ENCODE peak calls at places on chromosomes 3 and 15, in ten cellular contexts. B is kidney tubule cell; E is amniotic epithelial cell; S is SW480; A is ELR; H is activated naive CD4-positive, alpha-beta T cell treated with anti-CD3 and anti-CD28 coated beads, Interleukin-2, amount 10 ng/mL, durations not matched to agents 7 days and 5 days; K is NCI-H226; D is left cardiac atrium; L is stimulated activated CD8-positive, alpha-beta memory T cell treated with anti-CD3 and anti-CD28 coated beads, Interleukin-15, amount 100 ng/mL, for 1 hour; W is HTR-8/SVneo. Q is an unnamed sample.

GRCh38 chr3:29057326-29057725 is 223.5 kb upstream of the RBMS3 start:
- DNase-seq in B (peak; percentile 77), E (peak; percentile 93), S (no peak), A (peak; percentile 69), H (no peak), K (peak; percentile 89), D (no peak), L (no peak), W (no peak), Q (no peak)

GRCh38 chr15:74442063-74442462 is 8.3 kb upstream of the SEMA7A start:
- DNase-seq in B (no peak), E (no peak), S (no peak), A (no peak), H (no peak), K (no peak), D (no peak), L (no peak), W (no peak), Q (no peak)

GRCh38 chr15:98754283-98755022 is 106.1 kb downstream of the IGF1R start:
- DNase-seq in B (peak; percentile 64), E (peak; percentile 58), S (no peak), A (no peak), H (no peak), K (peak; percentile 39), D (no peak), L (no peak), W (no peak), Q (no peak)

GRCh38 chr15:76863123-76863522 is 42.0 kb downstream of the SCAPER start:
- DNase-seq in B (no peak), E (no peak), S (no peak), A (no peak), H (no peak), K (no peak), D (no peak), L (no peak), W (no peak), Q (no peak)

GRCh38 chr3:30162579-30162978 is 443.8 kb upstream of the TGFBR2 start:
- DNase-seq in B (peak; percentile 76), E (peak; percentile 92), S (no peak), A (peak; percentile 71), H (no peak), K (peak; percentile 7), D (no peak), L (no peak), W (peak; percentile 5), Q (no peak)

GRCh38 chr3:174376346-174376745 is 482.8 kb upstream of the NAALADL2 start:
- DNase-seq in B (no peak), E (peak; percentile 80), S (no peak), A (peak; percentile 29), H (no peak), K (peak; percentile 55), D (no peak), L (no peak), W (no peak), Q (no peak)

GRCh38 chr3:54008099-54008498 is 114.3 kb upstream of the CACNA2D3 start:
- DNase-seq in B (no peak), E (no peak), S (no peak), A (no peak), H (no peak), K (peak; percentile 26), D (no peak), L (no peak), W (no peak), Q (no peak)

GRCh38 chr15:67253517-67254237 is 784 bp downstream of the AAGAB start:
- DNase-seq in B (peak; percentile 48), E (peak; percentile 5), S (peak; percentile 17), A (peak; percentile 43), H (no peak), K (no peak), D (no peak), L (no peak), W (no peak), Q (no peak)

GRCh38 chr3:195466251-195466650 is 23.4 kb upstream of the ACAP2 start:
- DNase-seq in B (no peak), E (peak; percentile 91), S (no peak), A (no peak), H (no peak), K (peak; percentile 31), D (no peak), L (no peak), W (no peak), Q (no peak)

GRCh38 chr3:4524423-4524769 is 31.2 kb downstream of the ITPR1 start:
- DNase-seq in B (no peak), E (peak; percentile 31), S (no peak), A (peak; percentile 14), H (no peak), K (no peak), D (peak; percentile 31), L (no peak), W (no peak), Q (no peak)

GRCh38 chr3:59862686-59863085 is 812.9 kb upstream of the CFAP20DC start:
- DNase-seq in B (peak; percentile 39), E (peak; percentile 97), S (peak; percentile 6), A (peak; percentile 54), H (no peak), K (peak; percentile 97), D (no peak), L (no peak), W (peak; percentile 19), Q (no peak)

GRCh38 chr3:12143949-12144504 is 14.7 kb downstream of the TIMP4 start:
- DNase-seq in B (no peak), E (peak; percentile 95), S (no peak), A (peak; percentile 3), H (no peak), K (no peak), D (peak; percentile 76), L (no peak), W (peak; percentile 14), Q (no peak)

GRCh38 chr15:97547381-97547780 is 413.1 kb upstream of the ARRDC4 start:
- DNase-seq in B (no peak), E (no peak), S (no peak), A (no peak), H (no peak), K (no peak), D (no peak), L (no peak), W (no peak), Q (no peak)

GRCh38 chr3:37984596-37984995 is 6.0 kb upstream of the VILL start:
- DNase-seq in B (no peak), E (no peak), S (no peak), A (no peak), H (no peak), K (no peak), D (no peak), L (no peak), W (no peak), Q (no peak)

GRCh38 chr15:48244923-48245322 is 38.8 kb downstream of the SLC12A1 start:
- DNase-seq in B (peak; percentile 18), E (peak; percentile 83), S (no peak), A (peak; percentile 43), H (no peak), K (peak; percentile 29), D (no peak), L (no peak), W (peak; percentile 4), Q (no peak)

GRCh38 chr3:194032828-194033435 is 103.0 kb upstream of the HES1 start:
- DNase-seq in B (no peak), E (no peak), S (no peak), A (no peak), H (no peak), K (no peak), D (no peak), L (no peak), W (no peak), Q (no peak)

GRCh38 chr15:29638781-29639180 is 183.5 kb downstream of the TJP1 start:
- DNase-seq in B (peak; percentile 59), E (peak; percentile 6), S (peak; percentile 13), A (peak; percentile 44), H (no peak), K (no peak), D (no peak), L (no peak), W (no peak), Q (no peak)

GRCh38 chr3:78878011-78878410 is 889.8 kb downstream of the ROBO1 start:
- DNase-seq in B (no peak), E (peak; percentile 38), S (no peak), A (peak; percentile 77), H (no peak), K (no peak), D (no peak), L (no peak), W (no peak), Q (no peak)

GRCh38 chr3:11053926-11054503 is 61.5 kb downstream of the SLC6A1 start:
- DNase-seq in B (no peak), E (no peak), S (no peak), A (no peak), H (no peak), K (no peak), D (no peak), L (no peak), W (no peak), Q (no peak)

GRCh38 chr3:63228677-63229076 is 49.4 kb upstream of the SYNPR start:
- DNase-seq in B (peak; percentile 45), E (peak; percentile 40), S (peak; percentile 26), A (peak; percentile 59), H (no peak), K (no peak), D (no peak), L (no peak), W (peak; percentile 10), Q (no peak)

GRCh38 chr15:26841941-26842340 is 24.9 kb upstream of the GABRA5 start:
- DNase-seq in B (no peak), E (no peak), S (no peak), A (no peak), H (no peak), K (no peak), D (no peak), L (no peak), W (no peak), Q (no peak)

GRCh38 chr3:127035672-127036071 is 52.8 kb downstream of the PLXNA1 start:
- DNase-seq in B (peak; percentile 91), E (peak; percentile 76), S (no peak), A (peak; percentile 52), H (no peak), K (peak; percentile 92), D (peak; percentile 80), L (no peak), W (no peak), Q (no peak)

GRCh38 chr3:43641306-43642114 is 19.7 kb upstream of the ANO10 start:
- DNase-seq in B (no peak), E (no peak), S (no peak), A (no peak), H (no peak), K (no peak), D (no peak), L (no peak), W (no peak), Q (no peak)

GRCh38 chr3:186075489-186075888 is 33.4 kb downstream of the ETV5 start:
- DNase-seq in B (no peak), E (no peak), S (no peak), A (no peak), H (no peak), K (no peak), D (no peak), L (no peak), W (no peak), Q (no peak)

GRCh38 chr3:194086251-194087075 is 49.5 kb upstream of the HES1 start:
- DNase-seq in B (no peak), E (peak; percentile 22), S (no peak), A (no peak), H (no peak), K (no peak), D (no peak), L (no peak), W (no peak), Q (no peak)

GRCh38 chr3:82410366-82410765 is 648.9 kb upstream of the GBE1 start:
- DNase-seq in B (peak; percentile 7), E (no peak), S (peak; percentile 46), A (no peak), H (no peak), K (no peak), D (no peak), L (no peak), W (no peak), Q (no peak)

GRCh38 chr15:51460796-51461195 is 119.3 kb downstream of the GLDN start:
- DNase-seq in B (no peak), E (peak; percentile 36), S (no peak), A (no peak), H (no peak), K (no peak), D (no peak), L (no peak), W (no peak), Q (no peak)

GRCh38 chr15:67550522-67550921 is 8.0 kb downstream of the MAP2K5 start:
- DNase-seq in B (no peak), E (no peak), S (no peak), A (peak; percentile 60), H (no peak), K (no peak), D (no peak), L (no peak), W (no peak), Q (no peak)

Q was measured in memory B cell.